ENCODE peak calls at places on chromosomes 11 and 22, in six cellular contexts. One of them, this sample, is unnamed.

GRCh38 chr22:38110008-38110862 is at the start of gene BAIAP2L2:
- DNase-seq in sigmoid colon: no peak
- DNase-seq in K562: no peak
- DNase-seq in AG04450: no peak
- DNase-seq in stomach: peak
- DNase-seq in esophagus squamous epithelium: no peak
- DNase-seq in this sample: no peak

GRCh38 chr11:117282956-117283355 is 8.2 kb upstream of the BACE1-AS start:
- DNase-seq in AG04450: no peak
- DNase-seq in stomach: no peak
- DNase-seq in sigmoid colon: peak
- DNase-seq in K562: no peak
- DNase-seq in esophagus squamous epithelium: no peak
- DNase-seq in this sample: no peak

GRCh38 chr22:49018601-49019000 is 809.1 kb downstream of the BRD1 start:
- DNase-seq in sigmoid colon: peak
- DNase-seq in K562: no peak
- DNase-seq in AG04450: no peak
- DNase-seq in stomach: no peak
- DNase-seq in esophagus squamous epithelium: no peak
- DNase-seq in this sample: no peak

GRCh38 chr11:62295504-62295903 is 3.4 kb downstream of the SCGB1D4 start:
- DNase-seq in K562: no peak
- DNase-seq in esophagus squamous epithelium: no peak
- DNase-seq in stomach: no peak
- DNase-seq in sigmoid colon: no peak
- DNase-seq in AG04450: no peak
- DNase-seq in this sample: no peak

GRCh38 chr22:41078975-41079374 is 13.4 kb upstream of the EP300 start:
- DNase-seq in K562: no peak
- DNase-seq in AG04450: no peak
- DNase-seq in sigmoid colon: no peak
- DNase-seq in stomach: no peak
- DNase-seq in esophagus squamous epithelium: no peak
- DNase-seq in this sample: no peak

GRCh38 chr11:61694971-61695706 is 14.9 kb downstream of the DAGLA start:
- DNase-seq in stomach: peak
- DNase-seq in AG04450: no peak
- DNase-seq in sigmoid colon: peak
- DNase-seq in esophagus squamous epithelium: no peak
- DNase-seq in K562: no peak
- DNase-seq in this sample: peak

GRCh38 chr11:10307411-10308207 is 2.7 kb downstream of the ADM start:
- DNase-seq in K562: peak
- DNase-seq in stomach: peak
- DNase-seq in AG04450: peak
- DNase-seq in sigmoid colon: peak
- DNase-seq in esophagus squamous epithelium: peak
- DNase-seq in this sample: peak

GRCh38 chr11:72814831-72815618 is 814 bp downstream of the ATG16L2 start:
- DNase-seq in sigmoid colon: no peak
- DNase-seq in AG04450: no peak
- DNase-seq in stomach: no peak
- DNase-seq in K562: peak
- DNase-seq in esophagus squamous epithelium: no peak
- DNase-seq in this sample: peak

GRCh38 chr22:48713266-48714205 is 1114.1 kb downstream of the BRD1 start:
- DNase-seq in sigmoid colon: peak
- DNase-seq in esophagus squamous epithelium: no peak
- DNase-seq in K562: no peak
- DNase-seq in AG04450: no peak
- DNase-seq in stomach: no peak
- DNase-seq in this sample: peak

GRCh38 chr11:94563176-94563847 is 3.9 kb upstream of the PIWIL4 start:
- DNase-seq in AG04450: peak
- DNase-seq in sigmoid colon: no peak
- DNase-seq in stomach: no peak
- DNase-seq in esophagus squamous epithelium: no peak
- DNase-seq in K562: no peak
- DNase-seq in this sample: no peak

GRCh38 chr11:57314221-57314973 is 10.4 kb downstream of the TNKS1BP1 start:
- DNase-seq in esophagus squamous epithelium: no peak
- DNase-seq in K562: no peak
- DNase-seq in AG04450: no peak
- DNase-seq in stomach: no peak
- DNase-seq in sigmoid colon: peak
- DNase-seq in this sample: no peak

GRCh38 chr11:35276396-35276795 is 137.4 kb downstream of the CD44 start:
- DNase-seq in K562: no peak
- DNase-seq in AG04450: no peak
- DNase-seq in stomach: peak
- DNase-seq in sigmoid colon: no peak
- DNase-seq in esophagus squamous epithelium: peak
- DNase-seq in this sample: no peak

GRCh38 chr11:76419896-76420295 is 24.9 kb upstream of the EMSY start:
- DNase-seq in stomach: no peak
- DNase-seq in sigmoid colon: no peak
- DNase-seq in esophagus squamous epithelium: no peak
- DNase-seq in AG04450: no peak
- DNase-seq in K562: peak
- DNase-seq in this sample: peak

GRCh38 chr11:61054927-61055562 is 47.2 kb upstream of the CD5 start:
- DNase-seq in K562: no peak
- DNase-seq in stomach: peak
- DNase-seq in AG04450: no peak
- DNase-seq in sigmoid colon: peak
- DNase-seq in esophagus squamous epithelium: no peak
- DNase-seq in this sample: no peak

GRCh38 chr11:72787262-72788104 is 6.4 kb downstream of the STARD10 start:
- DNase-seq in stomach: no peak
- DNase-seq in sigmoid colon: no peak
- DNase-seq in K562: peak
- DNase-seq in esophagus squamous epithelium: no peak
- DNase-seq in AG04450: no peak
- DNase-seq in this sample: peak

GRCh38 chr11:134069996-134070845 is 1.3 kb downstream of the JAM3 start:
- DNase-seq in K562: no peak
- DNase-seq in stomach: no peak
- DNase-seq in esophagus squamous epithelium: no peak
- DNase-seq in sigmoid colon: no peak
- DNase-seq in AG04450: no peak
- DNase-seq in this sample: no peak

GRCh38 chr11:58192229-58192628 is 3.4 kb downstream of the OR9Q2 start:
- DNase-seq in sigmoid colon: no peak
- DNase-seq in esophagus squamous epithelium: no peak
- DNase-seq in K562: no peak
- DNase-seq in stomach: no peak
- DNase-seq in AG04450: no peak
- DNase-seq in this sample: no peak

GRCh38 chr11:11583801-11584445 is 37.9 kb downstream of the GALNT18 start:
- DNase-seq in stomach: no peak
- DNase-seq in AG04450: no peak
- DNase-seq in K562: no peak
- DNase-seq in sigmoid colon: no peak
- DNase-seq in esophagus squamous epithelium: no peak
- DNase-seq in this sample: no peak

DNA sequence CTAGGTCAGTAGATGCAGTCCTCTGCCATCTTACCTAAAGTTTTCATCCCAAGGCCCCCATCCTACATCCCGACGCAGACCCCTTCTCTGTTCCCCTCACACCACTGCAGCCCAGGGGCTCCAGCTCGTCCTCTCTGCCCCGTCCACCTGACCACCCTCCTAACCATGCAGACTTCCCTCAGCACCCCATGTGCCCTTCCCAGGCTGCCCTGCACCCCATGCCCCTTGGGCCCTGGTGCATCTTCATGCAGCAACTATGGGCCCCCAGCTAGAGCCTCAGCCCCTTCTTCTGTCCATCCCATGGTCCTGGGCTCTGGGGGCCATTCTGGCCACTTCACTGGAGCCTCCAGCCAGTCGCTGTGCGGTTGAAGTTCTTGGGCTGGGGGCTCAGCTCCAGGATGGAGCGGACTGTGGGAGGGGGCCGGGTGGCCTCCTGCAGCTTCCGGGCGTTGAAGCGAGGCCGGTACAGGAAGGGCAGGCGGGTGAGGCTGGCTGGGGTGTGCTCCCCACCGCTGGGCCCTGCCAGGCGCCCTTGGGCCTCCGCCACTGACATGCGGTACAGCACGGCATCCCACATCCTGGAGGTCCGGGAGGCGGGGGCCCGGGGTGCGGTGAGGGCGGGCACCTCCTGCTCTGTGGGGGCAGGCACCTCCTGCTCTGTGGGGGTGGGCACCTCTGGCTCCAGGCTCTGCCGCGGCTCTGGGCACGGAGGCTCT is 2.7 kb downstream of the PRR33 start:
- DNase-seq in esophagus squamous epithelium: no peak
- DNase-seq in sigmoid colon: no peak
- DNase-seq in AG04450: no peak
- DNase-seq in K562: no peak
- DNase-seq in stomach: peak
- DNase-seq in this sample: no peak
- H3K27ac ChIP-seq in esophagus squamous epithelium: peak
- H3K27ac ChIP-seq in sigmoid colon: no peak
- H3K27ac ChIP-seq in AG04450: no peak
- H3K27ac ChIP-seq in K562: no peak
- H3K27ac ChIP-seq in stomach: no peak
- H3K27ac ChIP-seq in this sample: no peak

DNA sequence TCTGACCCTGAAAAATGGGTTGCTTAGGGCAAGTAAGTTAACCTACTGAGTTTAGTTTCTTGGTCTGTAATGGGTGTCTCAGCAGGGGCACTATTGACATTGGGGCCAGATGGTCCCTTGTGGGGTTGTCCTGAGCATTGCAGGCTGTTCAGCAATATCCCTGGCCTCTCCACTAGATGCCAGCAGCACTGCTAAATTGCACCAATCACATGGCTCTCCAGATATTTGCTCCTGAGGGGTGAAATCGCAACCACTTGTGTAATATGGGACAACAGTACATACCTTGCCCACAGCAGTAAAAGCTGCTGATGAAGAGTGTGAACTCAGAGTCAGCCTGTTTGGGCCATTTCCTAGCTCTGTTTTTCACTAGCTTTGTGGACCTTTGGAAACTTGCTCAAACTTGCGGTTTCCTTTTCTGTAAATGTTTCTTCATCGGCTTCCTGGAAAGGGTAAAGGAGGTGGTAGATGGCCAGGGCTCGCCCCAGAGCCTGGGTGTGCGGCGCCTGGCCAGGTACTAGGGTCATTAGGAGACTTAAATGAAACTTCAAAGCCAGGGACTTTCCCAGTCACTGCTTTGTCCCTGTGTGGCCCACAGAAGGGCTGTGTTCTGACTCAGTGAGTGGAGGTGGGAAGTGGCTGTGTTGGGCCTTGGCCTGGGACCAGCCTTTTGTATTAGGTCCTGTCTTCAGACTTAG is 13.0 kb downstream of the NCF4 start:
- DNase-seq in esophagus squamous epithelium: no peak
- DNase-seq in AG04450: no peak
- DNase-seq in stomach: peak
- DNase-seq in K562: peak
- DNase-seq in sigmoid colon: no peak
- DNase-seq in this sample: peak
- TF ChIP-seq CTCF in esophagus squamous epithelium: peak
- TF ChIP-seq CTCF in AG04450: peak
- TF ChIP-seq CTCF in stomach: no peak
- TF ChIP-seq CTCF in K562: peak
- TF ChIP-seq CTCF in sigmoid colon: peak
- TF ChIP-seq CTCF in this sample: peak

GRCh38 chr11:64102005-64102738 is 63.7 kb downstream of the MACROD1 start:
- DNase-seq in sigmoid colon: no peak
- DNase-seq in esophagus squamous epithelium: no peak
- DNase-seq in K562: no peak
- DNase-seq in stomach: no peak
- DNase-seq in AG04450: no peak
- DNase-seq in this sample: no peak
- H3K27ac ChIP-seq in sigmoid colon: peak
- H3K27ac ChIP-seq in esophagus squamous epithelium: no peak
- H3K27ac ChIP-seq in K562: no peak
- H3K27ac ChIP-seq in stomach: no peak
- H3K27ac ChIP-seq in AG04450: no peak
- H3K27ac ChIP-seq in this sample: peak

GRCh38 chr11:113806403-113806802 is 26.8 kb downstream of the CLDN25 start:
- DNase-seq in K562: peak
- DNase-seq in stomach: no peak
- DNase-seq in AG04450: no peak
- DNase-seq in esophagus squamous epithelium: no peak
- DNase-seq in sigmoid colon: no peak
- DNase-seq in this sample: peak
- TF ChIP-seq CTCF in K562: peak
- TF ChIP-seq CTCF in stomach: no peak
- TF ChIP-seq CTCF in AG04450: peak
- TF ChIP-seq CTCF in esophagus squamous epithelium: peak
- TF ChIP-seq CTCF in sigmoid colon: no peak
- TF ChIP-seq CTCF in this sample: peak